ENCODE peak calls at places on chromosomes 12 and 14, in five cellular contexts. I is A673, F is pancreas, M is lower lobe of right lung, L is esophagus muscularis mucosa. A is an unnamed sample.

GRCh38 chr12:53825246-53826081 is 73.7 kb upstream of the CISTR start:
- DNase-seq in I (no peak), F (peak; percentile 14), M (no peak), L (no peak), A (no peak)

GRCh38 chr12:22037952-22038351 is 8.1 kb upstream of the CMAS start:
- DNase-seq in I (no peak), F (no peak), M (no peak), L (no peak), A (no peak)

GRCh38 chr14:101019541-101019940 is 116.0 kb upstream of the RTL1 start:
- DNase-seq in I (no peak), F (peak; percentile 8), M (no peak), L (peak; percentile 70), A (no peak)

GRCh38 chr12:123483602-123484273 is 25.8 kb downstream of the SNRNP35 start:
- DNase-seq in I (no peak), F (no peak), M (no peak), L (no peak), A (no peak)

GRCh38 chr12:104703372-104703771 is 246.6 kb downstream of the CHST11 start:
- DNase-seq in I (no peak), F (no peak), M (no peak), L (no peak), A (no peak)

GRCh38 chr12:82688035-82688501 is 1.4 kb downstream of the TMTC2 start:
- DNase-seq in I (peak; percentile 66), F (no peak), M (no peak), L (no peak), A (no peak)

GRCh38 chr12:120327593-120327992 is at the start of gene PLA2G1B:
- DNase-seq in I (no peak), F (peak; percentile 89), M (no peak), L (no peak), A (no peak)

GRCh38 chr14:100434911-100435455 is 111.8 kb downstream of the SLC25A47 start:
- DNase-seq in I (no peak), F (no peak), M (no peak), L (no peak), A (no peak)

GRCh38 chr12:116528067-116528466 is 31.1 kb upstream of the MAP1LC3B2 start:
- DNase-seq in I (peak; percentile 87), F (no peak), M (no peak), L (no peak), A (no peak)

GRCh38 chr14:99523661-99524050 is 42.4 kb downstream of the CCNK start:
- DNase-seq in I (no peak), F (no peak), M (peak; percentile 33), L (no peak), A (no peak)

GRCh38 chr12:69935651-69936100 is 110.6 kb downstream of the MYRFL start:
- DNase-seq in I (no peak), F (no peak), M (no peak), L (no peak), A (no peak)

GRCh38 chr12:54240129-54240528 is 39.8 kb downstream of the CBX5 start:
- DNase-seq in I (no peak), F (no peak), M (no peak), L (no peak), A (no peak)

GRCh38 chr12:51626629-51627028 is 35.6 kb downstream of the SCN8A start:
- DNase-seq in I (no peak), F (no peak), M (no peak), L (no peak), A (no peak)

GRCh38 chr12:3135522-3136461 is 58.6 kb downstream of the TSPAN9 start:
- DNase-seq in I (peak; percentile 74), F (no peak), M (no peak), L (no peak), A (peak; percentile 61)

GRCh38 chr14:90543876-90544275 is 147.0 kb downstream of the CALM1 start:
- DNase-seq in I (no peak), F (no peak), M (peak; percentile 27), L (no peak), A (no peak)

GRCh38 chr12:54593135-54593534 is 4.7 kb upstream of the PPP1R1A start:
- DNase-seq in I (no peak), F (no peak), M (no peak), L (no peak), A (no peak)

GRCh38 chr14:98501335-98501734 is 770.7 kb downstream of the BCL11B start:
- DNase-seq in I (no peak), F (no peak), M (no peak), L (no peak), A (no peak)

GRCh38 chr14:87131879-87132278 is 861.1 kb downstream of the GALC start:
- DNase-seq in I (peak; percentile 35), F (no peak), M (no peak), L (no peak), A (no peak)

GRCh38 chr14:26130690-26131089 is 467.1 kb downstream of the NOVA1 start:
- DNase-seq in I (no peak), F (no peak), M (no peak), L (no peak), A (no peak)
- H3K9me3 ChIP-seq in I (no peaks in the 10 kb centered on the region), F (no peaks in the 10 kb centered on the region), M (no peaks in the 10 kb centered on the region), L (no peaks in the 10 kb centered on the region), A (no peaks in the 10 kb centered on the region)

DNA sequence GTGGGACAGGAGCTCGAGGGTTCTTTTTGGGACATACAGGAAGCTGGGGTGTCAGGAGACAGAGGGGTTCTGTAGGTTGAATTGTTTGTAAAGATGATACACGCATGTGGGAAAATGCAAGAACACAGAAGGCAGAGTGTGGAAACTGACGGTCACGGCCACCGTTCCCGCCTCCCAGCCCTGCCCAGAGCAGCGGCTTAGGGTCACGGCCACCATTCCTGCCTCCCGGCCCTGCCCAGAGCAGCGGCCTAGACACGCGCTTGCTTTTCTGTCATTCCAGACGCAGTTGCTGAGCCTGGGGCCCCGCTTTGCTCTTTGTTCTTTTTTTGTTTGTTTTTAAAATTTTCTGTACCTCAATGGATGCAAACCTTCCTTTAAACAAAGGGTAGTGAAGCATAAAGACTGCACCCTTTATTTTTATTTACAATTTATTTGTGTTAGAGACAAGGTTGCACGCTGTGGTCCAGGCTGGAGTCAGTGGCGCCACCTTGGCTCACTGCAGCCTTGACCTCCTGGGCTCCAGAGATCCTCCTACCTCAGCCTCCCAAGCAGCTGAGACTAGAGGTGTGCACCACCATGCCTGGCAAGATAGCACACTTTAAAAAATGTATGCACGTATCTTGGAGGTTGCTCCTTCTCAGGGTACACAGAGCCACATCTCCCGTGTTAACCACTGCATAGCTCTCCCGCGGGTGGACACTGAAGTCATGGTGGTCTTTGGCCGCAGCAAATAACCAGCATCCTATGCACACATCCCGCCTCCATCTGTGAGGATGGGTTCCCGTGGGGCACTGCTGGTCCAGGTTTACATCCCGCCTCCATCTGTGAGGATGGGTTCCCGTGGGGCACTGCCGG is 142.3 kb downstream of the ADGRD1 start:
- DNase-seq in I (no peak), F (peak; percentile 5), M (peak; percentile 24), L (no peak), A (no peak)
- H3K9me3 ChIP-seq in I (no peaks in the 10 kb centered on the region), F (no peaks in the 10 kb centered on the region), M (no peaks in the 10 kb centered on the region), L (no peaks in the 10 kb centered on the region), A (no peaks in the 10 kb centered on the region)

GRCh38 chr12:34294671-34295365 is 272.5 kb downstream of the ALG10 start:
- DNase-seq in I (no peak), F (no peak), M (no peak), L (no peak), A (no peak)
- H3K9me3 ChIP-seq in I (peaks cover 54% of the 10 kb centered on the region), F (no peaks in the 10 kb centered on the region), M (peaks cover 8% of the 10 kb centered on the region), L (no peaks in the 10 kb centered on the region), A (no peaks in the 10 kb centered on the region)

DNA sequence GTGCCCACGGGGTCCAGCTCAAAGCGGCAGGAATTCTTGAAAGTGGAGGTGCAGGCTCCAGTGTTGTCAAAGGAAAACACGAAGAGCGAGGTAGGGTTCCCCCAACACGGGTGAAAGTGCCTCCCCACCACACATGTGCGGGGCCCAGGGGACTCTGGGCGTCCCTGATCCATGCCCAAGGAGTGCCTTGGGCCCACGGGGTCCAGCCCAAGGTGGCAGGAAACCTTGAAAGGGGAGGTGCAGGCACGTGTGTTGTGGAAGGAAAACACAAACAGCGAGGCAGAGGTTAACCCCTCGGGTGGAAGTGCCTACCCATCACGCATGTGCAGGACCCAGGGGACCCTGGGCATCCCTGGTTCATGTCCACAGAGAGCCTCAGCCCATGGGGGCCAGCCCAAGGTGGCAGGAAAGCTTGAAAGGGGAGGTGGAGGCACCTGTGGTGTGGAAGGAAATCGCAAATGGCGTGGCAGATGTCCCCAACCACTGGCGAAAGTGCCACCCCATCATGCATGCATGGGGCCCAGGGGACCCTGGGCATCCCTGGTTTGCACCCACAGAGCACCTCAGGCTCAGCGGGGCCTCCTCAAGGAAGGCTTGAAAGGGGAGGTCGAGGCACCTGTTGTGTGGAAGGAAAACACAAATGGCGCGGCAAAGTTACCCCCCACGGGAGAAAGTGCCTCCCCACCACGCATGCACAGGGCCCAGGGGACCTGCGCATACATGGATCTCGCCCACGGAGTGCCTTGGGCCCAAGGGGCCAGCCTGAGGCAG is 584.6 kb downstream of the ALG10 start:
- DNase-seq in I (no peak), F (no peak), M (peak; percentile 20), L (peak; percentile 77), A (no peak)
- H3K9me3 ChIP-seq in I (peaks cover 21% of the 10 kb centered on the region), F (no peaks in the 10 kb centered on the region), M (peaks cover 38% of the 10 kb centered on the region), L (peaks cover 44% of the 10 kb centered on the region), A (no peaks in the 10 kb centered on the region)

DNA sequence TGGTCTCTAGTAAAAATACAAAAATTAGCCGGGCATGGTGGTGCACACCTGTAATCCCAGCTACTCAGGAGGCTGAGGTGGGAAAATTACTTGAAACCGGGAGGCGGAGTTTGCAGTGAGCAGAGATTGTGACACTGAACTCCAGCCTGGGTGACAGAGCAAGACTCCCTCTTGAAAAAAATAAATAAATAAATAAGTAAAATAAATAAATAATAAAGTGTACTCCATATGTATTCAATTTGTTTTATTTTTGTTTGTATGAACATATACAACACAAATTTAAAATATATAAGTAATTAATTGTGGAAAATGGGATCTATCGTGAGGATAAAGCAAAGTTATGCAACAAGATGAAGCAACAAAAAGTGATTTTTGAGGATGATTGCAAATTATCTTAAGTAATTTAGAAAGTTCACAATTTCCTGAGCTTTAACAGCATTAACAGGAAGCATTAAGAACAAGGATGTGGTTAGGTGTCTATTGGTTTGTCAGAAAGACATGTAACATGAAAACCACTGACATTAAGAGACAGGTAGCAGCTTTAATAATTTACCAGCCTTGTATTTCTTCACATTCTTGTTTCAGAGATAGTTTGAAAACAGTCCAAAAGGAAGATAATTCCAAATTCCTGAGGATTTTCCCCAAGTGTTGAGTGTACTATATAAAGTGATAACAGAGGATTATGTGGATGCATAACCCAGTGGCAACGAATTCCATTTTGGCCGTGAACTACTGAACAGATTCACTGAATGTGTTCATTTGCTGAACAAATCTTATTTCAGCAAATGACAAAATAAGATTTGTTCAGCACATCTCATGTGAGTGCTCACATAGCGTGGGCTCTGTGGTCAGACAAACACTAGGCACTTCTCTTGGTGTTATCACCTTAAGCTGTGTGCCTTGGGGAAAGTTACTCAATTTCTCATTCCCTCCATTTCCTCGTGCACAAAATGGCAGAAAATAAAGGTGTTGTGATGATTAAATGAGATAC is 68.6 kb upstream of the RESF1 start:
- DNase-seq in I (no peak), F (no peak), M (no peak), L (no peak), A (no peak)
- H3K9me3 ChIP-seq in I (no peaks in the 10 kb centered on the region), F (no peaks in the 10 kb centered on the region), M (peaks cover 11% of the 10 kb centered on the region), L (no peaks in the 10 kb centered on the region), A (no peaks in the 10 kb centered on the region)

GRCh38 chr14:70442750-70443149 is 9.2 kb upstream of the ADAM21 start:
- DNase-seq in I (no peak), F (no peak), M (no peak), L (no peak), A (no peak)

GRCh38 chr14:70436867-70437266 is 15.1 kb upstream of the ADAM21 start:
- DNase-seq in I (no peak), F (no peak), M (no peak), L (no peak), A (no peak)

DNA sequence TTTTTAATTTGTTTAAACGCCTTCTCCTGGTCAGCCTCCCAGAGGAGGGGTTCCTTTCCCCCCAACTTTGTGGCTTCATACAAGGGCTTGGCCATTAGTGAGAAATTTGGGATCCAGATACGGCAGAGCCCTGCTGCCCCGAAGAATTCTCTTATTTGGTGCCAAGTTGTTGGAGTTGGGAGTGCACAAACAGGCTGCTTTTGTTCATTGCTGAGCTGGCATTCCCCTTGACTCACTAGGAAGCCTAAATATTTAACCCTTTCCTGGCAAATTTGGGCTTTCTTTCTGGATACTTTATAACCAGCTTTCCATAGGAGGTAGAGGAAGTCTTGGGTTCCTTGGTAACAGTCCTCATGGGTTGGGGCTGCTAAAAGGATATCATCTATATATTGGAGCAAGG is 10.3 kb upstream of the ADAM21 start:
- DNase-seq in I (no peak), F (no peak), M (no peak), L (no peak), A (no peak)
- H3K9me3 ChIP-seq in I (peaks cover 17% of the 10 kb centered on the region), F (no peaks in the 10 kb centered on the region), M (peaks cover 31% of the 10 kb centered on the region), L (no peaks in the 10 kb centered on the region), A (no peaks in the 10 kb centered on the region)

A was measured in SK-N-MC.